ENCODE peak calls at places on chromosomes 3 and 15, in eight cellular contexts. O is CD8-positive, alpha-beta T cell; W is GM06990; B is fibroblast of the aortic adventitia; T is Peyer's patch; K is psoas muscle; R is body of pancreas; G is uterus. A is an unnamed sample.

GRCh38 chr3:37766220-37766605 is 95.5 kb upstream of the CTDSPL start:
- DNase-seq in B (peak), K (no peak), O (no peak), R (no peak), T (no peak), G (no peak), W (no peak), A (no peak)

GRCh38 chr3:42688016-42688415 is 2.7 kb downstream of the KLHL40 start:
- DNase-seq in W (no peak), K (peak), O (no peak), G (no peak), B (no peak), T (no peak), R (no peak), A (no peak)

GRCh38 chr3:87336761-87337160 is 60.4 kb upstream of the POU1F1 start:
- DNase-seq in W (no peak), O (no peak), G (no peak), R (no peak), B (no peak), T (no peak), K (no peak), A (no peak)

GRCh38 chr3:80542476-80542875 is 774.7 kb upstream of the ROBO1 start:
- DNase-seq in T (no peak), B (no peak), G (no peak), K (no peak), O (no peak), W (no peak), R (no peak), A (no peak)

GRCh38 chr3:24687646-24688045 is 193.0 kb upstream of the THRB start:
- DNase-seq in R (no peak), W (no peak), O (no peak), T (no peak), B (peak), K (no peak), G (no peak), A (no peak)

GRCh38 chr3:71629289-71630252 is 46.0 kb upstream of the FOXP1 start:
- DNase-seq in W (no peak), T (no peak), O (no peak), R (no peak), K (no peak), G (peak), B (peak), A (no peak)

GRCh38 chr3:72177075-72178050 is 392.4 kb upstream of the PROK2 start:
- DNase-seq in W (peak), T (no peak), G (peak), K (peak), B (peak), R (no peak), O (no peak), A (peak)

GRCh38 chr3:44554626-44555592 is at the start of gene ZKSCAN7:
- DNase-seq in G (peak), R (peak), O (peak), W (peak), B (peak), T (peak), K (peak), A (peak)

GRCh38 chr15:85026304-85027032 is 44.8 kb downstream of the PDE8A start:
- DNase-seq in T (no peak), W (no peak), K (no peak), G (no peak), O (no peak), B (no peak), R (no peak), A (no peak)

GRCh38 chr3:27910456-27910855 is 188.3 kb upstream of the EOMES start:
- DNase-seq in K (no peak), T (no peak), O (no peak), W (no peak), R (no peak), B (peak), G (no peak), A (no peak)

GRCh38 chr3:27914199-27914598 is 192.1 kb upstream of the EOMES start:
- DNase-seq in W (no peak), G (no peak), B (no peak), O (no peak), K (no peak), T (no peak), R (no peak), A (no peak)
- TF ChIP-seq CTCF in W (peak), G (no peak), B (no peak), O (no peak), K (no peak), T (peak), R (no peak), A (no peak)

DNA sequence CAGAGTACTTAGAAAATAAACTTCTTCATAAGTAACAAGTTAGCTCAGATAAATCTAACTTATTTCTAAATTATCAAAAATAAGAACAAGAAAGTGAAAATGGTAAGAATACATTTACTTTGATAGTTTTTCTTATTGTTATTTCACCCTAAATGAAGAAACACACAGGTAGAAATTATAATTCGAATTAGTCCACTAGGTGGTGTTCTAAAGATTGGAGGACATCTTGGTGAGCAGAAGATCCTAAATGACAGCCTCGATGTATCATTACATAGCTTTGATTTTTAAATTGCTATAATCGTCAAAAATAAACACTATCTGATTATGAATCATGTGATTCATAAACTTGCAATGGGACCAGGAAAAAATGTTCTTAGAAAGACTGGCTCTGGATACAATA is 280.8 kb upstream of the UBE2E2 start:
- DNase-seq in B (peak), T (no peak), R (no peak), K (no peak), W (no peak), G (no peak), O (no peak), A (peak)
- TF ChIP-seq CTCF in B (peak), T (no peak), R (no peak), K (peak), W (peak), G (no peak), O (no peak), A (no peak)

DNA sequence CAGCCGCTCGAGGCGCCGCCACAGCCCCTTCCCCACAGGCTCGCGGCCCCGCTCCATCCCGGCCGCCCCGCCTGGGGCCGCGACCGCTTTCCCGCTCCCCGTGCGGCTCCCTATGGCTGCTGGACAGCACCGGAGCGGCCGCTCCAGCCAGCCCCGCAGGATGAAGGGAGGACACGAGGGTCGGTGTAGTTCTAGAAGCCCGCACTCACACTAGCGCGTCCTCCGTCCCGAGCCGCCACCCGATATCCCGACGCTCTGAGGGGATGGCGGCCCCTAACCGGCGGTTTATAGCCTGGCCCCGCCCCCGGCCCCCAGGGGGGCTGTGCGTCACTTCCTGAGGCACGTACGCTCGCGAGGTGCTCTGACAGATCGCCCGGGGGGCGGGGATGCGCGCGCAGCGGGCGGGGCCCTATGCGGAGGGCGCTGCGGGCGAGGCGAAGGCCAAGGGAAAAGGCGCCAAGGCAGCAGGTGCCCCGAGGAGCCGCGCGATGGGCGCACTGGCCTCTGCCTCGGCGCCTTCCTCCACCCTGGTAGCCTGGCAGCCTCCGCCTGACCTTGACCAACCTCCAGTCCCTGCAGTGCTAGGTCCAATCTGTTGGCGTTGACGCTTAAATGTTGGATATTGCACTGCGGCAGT is at the start of gene TFRC:
- DNase-seq in O (peak), T (peak), G (peak), W (peak), K (peak), B (peak), R (peak), A (peak)
- TF ChIP-seq CTCF in O (no peak), T (no peak), G (no peak), W (no peak), K (no peak), B (no peak), R (no peak), A (no peak)

GRCh38 chr3:132536442-132537153 is 60.5 kb upstream of the ACKR4 start:
- DNase-seq in G (no peak), T (no peak), O (no peak), B (peak), K (no peak), W (no peak), R (no peak), A (no peak)
- TF ChIP-seq CTCF in G (no peak), T (no peak), O (no peak), B (peak), K (no peak), W (no peak), R (no peak), A (no peak)

DNA sequence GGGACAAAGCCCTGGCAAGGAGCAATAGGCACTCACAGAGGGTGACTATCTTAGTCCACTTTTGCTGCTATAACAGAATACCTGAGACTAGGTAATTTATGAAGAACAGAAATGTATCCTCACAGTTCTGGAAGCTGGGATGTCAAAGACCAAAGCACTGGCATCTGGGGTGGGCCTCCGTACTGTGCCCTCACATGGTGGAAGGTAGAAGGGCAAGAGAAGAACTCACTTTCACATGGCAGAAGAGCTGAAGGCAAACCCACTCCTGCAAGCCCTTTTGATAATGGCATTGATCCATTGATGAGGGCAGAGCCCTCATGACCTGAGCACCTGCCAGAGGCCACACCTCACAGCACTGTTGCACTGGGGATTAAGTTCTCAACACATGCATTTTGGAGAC is 173.4 kb upstream of the C2CD4B start:
- DNase-seq in T (no peak), B (no peak), G (no peak), R (no peak), K (no peak), O (no peak), W (no peak), A (no peak)
- TF ChIP-seq CTCF in T (no peak), B (no peak), G (no peak), R (no peak), K (no peak), O (no peak), W (no peak), A (no peak)

GRCh38 chr15:44713006-44713966 is 2.0 kb downstream of the B2M start:
- DNase-seq in B (peak), R (no peak), T (no peak), K (no peak), W (no peak), G (no peak), O (no peak), A (no peak)
- TF ChIP-seq CTCF in B (peak), R (no peak), T (no peak), K (peak), W (peak), G (no peak), O (peak), A (no peak)

GRCh38 chr15:72229076-72229946 is 1.7 kb downstream of the PKM start:
- DNase-seq in B (peak), W (peak), O (peak), K (peak), G (peak), T (peak), R (no peak), A (peak)
- TF ChIP-seq CTCF in B (no peak), W (no peak), O (no peak), K (no peak), G (no peak), T (no peak), R (no peak), A (no peak)